ENCODE peak calls at places on chromosome 19, in four cellular contexts. X is HS-27A, U is HFF-Myc, C is psoas muscle. I is an unnamed sample.

GRCh38 chr19:46000497-46001246 is 5.4 kb downstream of the CCDC61 start:
- DNase-seq in X (no peak), U (no peak), C (peak), I (no peak)

GRCh38 chr19:12784394-12784870 is 6.9 kb upstream of the JUNB start:
- DNase-seq in X (no peak), U (no peak), C (no peak), I (no peak)

GRCh38 chr19:46902402-46902766 is 41.6 kb downstream of the ARHGAP35 start:
- DNase-seq in X (no peak), U (no peak), C (no peak), I (no peak)

GRCh38 chr19:5536337-5536894 is 31.3 kb downstream of the TINCR start:
- DNase-seq in X (no peak), U (no peak), C (peak), I (no peak)

GRCh38 chr19:41861098-41861768 is 1.2 kb downstream of the RPS19 start:
- DNase-seq in X (no peak), U (no peak), C (no peak), I (no peak)

GRCh38 chr19:5484398-5485285 is 29.4 kb downstream of the ZNRF4 start:
- DNase-seq in X (no peak), U (no peak), C (no peak), I (no peak)

GRCh38 chr19:56720281-56720680 is 48.7 kb upstream of the ZNF835 start:
- DNase-seq in X (no peak), U (no peak), C (peak), I (no peak)

GRCh38 chr19:19051478-19052213 is 12.1 kb upstream of the SLC25A42 start:
- DNase-seq in X (no peak), U (no peak), C (no peak), I (no peak)

GRCh38 chr19:3178377-3178972 is at the start of gene S1PR4:
- DNase-seq in X (no peak), U (no peak), C (no peak), I (no peak)

GRCh38 chr19:1651548-1652394 is 644 bp downstream of the TCF3 start:
- DNase-seq in X (no peak), U (no peak), C (peak), I (no peak)

GRCh38 chr19:55377356-55378131 is 918 bp downstream of the TMEM190 start:
- DNase-seq in X (no peak), U (no peak), C (no peak), I (no peak)

GRCh38 chr19:3768015-3768747 is 3.8 kb downstream of the RAX2 start:
- DNase-seq in X (no peak), U (no peak), C (no peak), I (no peak)

GRCh38 chr19:29457413-29457812 is 68.4 kb upstream of the VSTM2B start:
- DNase-seq in X (no peak), U (no peak), C (no peak), I (no peak)

GRCh38 chr19:14439014-14439413 is 5.9 kb downstream of the PKN1 start:
- DNase-seq in X (no peak), U (no peak), C (no peak), I (no peak)